ENCODE peak calls at places on chromosomes 13 and 19, in four cellular contexts. One of them, this sample, is unnamed.

GRCh38 chr13:113342820-113343691 is 20.9 kb downstream of the GRTP1 start:
- DNase-seq in Peyer's patch: no peak
- DNase-seq in lung: no peak
- DNase-seq in A549: no peak
- DNase-seq in this sample: no peak

GRCh38 chr19:50258918-50259372 is 55.5 kb downstream of the MYH14 start:
- DNase-seq in Peyer's patch: no peak
- DNase-seq in lung: no peak
- DNase-seq in A549: peak; percentile 39
- DNase-seq in this sample: no peak

GRCh38 chr19:11264452-11265176 is 2.3 kb upstream of the DOCK6 start:
- DNase-seq in Peyer's patch: no peak
- DNase-seq in lung: peak; percentile 89
- DNase-seq in A549: peak; percentile 38
- DNase-seq in this sample: no peak

GRCh38 chr13:95154441-95154886 is 146.8 kb downstream of the ABCC4 start:
- DNase-seq in Peyer's patch: no peak
- DNase-seq in lung: no peak
- DNase-seq in A549: peak; percentile 66
- DNase-seq in this sample: no peak

GRCh38 chr13:77692746-77693448 is 4.6 kb upstream of the SLAIN1 start:
- DNase-seq in Peyer's patch: no peak
- DNase-seq in lung: no peak
- DNase-seq in A549: no peak
- DNase-seq in this sample: no peak

GRCh38 chr13:45242524-45242923 is 41.7 kb upstream of the KCTD4 start:
- DNase-seq in Peyer's patch: no peak
- DNase-seq in lung: no peak
- DNase-seq in A549: no peak
- DNase-seq in this sample: no peak

GRCh38 chr19:16248380-16249023 is 50.8 kb downstream of the AP1M1 start:
- DNase-seq in Peyer's patch: no peak
- DNase-seq in lung: no peak
- DNase-seq in A549: no peak
- DNase-seq in this sample: no peak

GRCh38 chr13:51541809-51542258 is 42.4 kb upstream of the WDFY2 start:
- DNase-seq in Peyer's patch: no peak
- DNase-seq in lung: no peak
- DNase-seq in A549: peak; percentile 57
- DNase-seq in this sample: no peak

GRCh38 chr13:107373551-107373950 is 805.6 kb upstream of the ARGLU1 start:
- DNase-seq in Peyer's patch: no peak
- DNase-seq in lung: no peak
- DNase-seq in A549: no peak
- DNase-seq in this sample: no peak

GRCh38 chr13:113860579-113861432 is 3.1 kb downstream of the GAS6 start:
- DNase-seq in Peyer's patch: no peak
- DNase-seq in lung: no peak
- DNase-seq in A549: no peak
- DNase-seq in this sample: no peak

GRCh38 chr13:113625965-113626661 is 31.9 kb downstream of the ATP4B start:
- DNase-seq in Peyer's patch: no peak
- DNase-seq in lung: no peak
- DNase-seq in A549: no peak
- DNase-seq in this sample: no peak

GRCh38 chr13:66414196-66414800 is 815.8 kb downstream of the PCDH9 start:
- DNase-seq in Peyer's patch: no peak
- DNase-seq in lung: no peak
- DNase-seq in A549: no peak
- DNase-seq in this sample: no peak

GRCh38 chr19:18155095-18156087 is 2.4 kb downstream of the PIK3R2 start:
- DNase-seq in Peyer's patch: no peak
- DNase-seq in lung: no peak
- DNase-seq in A549: no peak
- DNase-seq in this sample: no peak

GRCh38 chr13:26583662-26584061 is 26.2 kb downstream of the WASF3 start:
- DNase-seq in Peyer's patch: no peak
- DNase-seq in lung: no peak
- DNase-seq in A549: no peak
- DNase-seq in this sample: no peak

GRCh38 chr19:53068834-53069233 is 24.3 kb downstream of the ERVV-2 start:
- DNase-seq in Peyer's patch: no peak
- DNase-seq in lung: no peak
- DNase-seq in A549: no peak
- DNase-seq in this sample: no peak
- H3K9me3 ChIP-seq in Peyer's patch: peaks cover 56% of the 10 kb centered on the region
- H3K9me3 ChIP-seq in lung: peaks cover 25% of the 10 kb centered on the region
- H3K9me3 ChIP-seq in A549: peaks cover 95% of the 10 kb centered on the region
- H3K9me3 ChIP-seq in this sample: peaks cover 98% of the 10 kb centered on the region

GRCh38 chr19:5826531-5827341 is 12.8 kb downstream of the FUT6 start:
- DNase-seq in Peyer's patch: peak; percentile 23
- DNase-seq in lung: peak; percentile 76
- DNase-seq in A549: peak; percentile 70
- DNase-seq in this sample: no peak
- TF ChIP-seq CTCF in Peyer's patch: peak; percentile 32
- TF ChIP-seq CTCF in lung: no peak
- TF ChIP-seq CTCF in A549: no peak
- TF ChIP-seq CTCF in this sample: no peak

DNA sequence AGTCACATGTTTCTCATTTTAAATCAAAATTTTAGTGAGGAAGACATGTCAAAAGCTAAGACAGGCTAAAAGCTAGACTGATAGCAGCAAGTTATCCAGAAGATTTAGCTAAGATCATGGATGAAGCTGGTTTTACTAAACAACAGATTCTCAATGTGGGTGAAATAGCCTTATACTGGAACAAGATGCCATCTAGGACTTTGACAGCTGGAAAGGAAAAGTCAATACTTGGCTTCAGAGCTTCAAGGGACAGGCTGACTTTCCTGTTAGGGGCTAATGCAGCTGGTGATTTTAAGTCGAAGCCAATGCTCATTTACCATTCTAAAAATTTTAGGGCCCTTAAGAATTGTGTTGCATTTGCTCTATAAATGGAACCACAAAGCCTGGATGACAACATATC is 455.3 kb upstream of the SLC10A2 start:
- DNase-seq in Peyer's patch: no peak
- DNase-seq in lung: no peak
- DNase-seq in A549: no peak
- DNase-seq in this sample: no peak
- H3K9me3 ChIP-seq in Peyer's patch: no peaks in the 10 kb centered on the region
- H3K9me3 ChIP-seq in lung: no peaks in the 10 kb centered on the region
- H3K9me3 ChIP-seq in A549: no peaks in the 10 kb centered on the region
- H3K9me3 ChIP-seq in this sample: no peaks in the 10 kb centered on the region

DNA sequence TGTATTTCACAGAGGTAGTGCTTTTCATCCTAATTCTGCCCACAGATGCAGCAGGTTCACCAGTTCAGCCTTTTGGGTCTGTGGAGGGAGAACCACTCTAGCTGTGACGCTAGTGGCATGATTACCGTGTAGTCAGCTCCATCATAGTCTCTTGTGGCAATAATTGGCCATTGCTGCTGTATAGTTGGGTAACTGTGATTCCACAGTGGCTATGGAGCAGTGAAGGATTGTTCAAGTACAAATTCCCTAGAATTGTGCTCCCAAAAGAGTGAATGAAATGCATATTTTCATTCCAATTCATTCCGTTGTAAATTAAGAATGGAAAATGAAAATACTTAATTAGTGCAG is 852 bp downstream of the TEX26 start:
- DNase-seq in Peyer's patch: no peak
- DNase-seq in lung: no peak
- DNase-seq in A549: no peak
- DNase-seq in this sample: no peak
- TF ChIP-seq CTCF in Peyer's patch: no peak
- TF ChIP-seq CTCF in lung: no peak
- TF ChIP-seq CTCF in A549: no peak
- TF ChIP-seq CTCF in this sample: no peak